ENCODE peak calls at places on chromosomes 11 and 22, in five cellular contexts. P is stimulated activated naive B cell treated with anti-CD40 and anti-IgM and Interleukin-4, amounts not matched to agents 10 μg/mL and 1 μg/mL and 100 μg/mL, for 72 hours; G is lower lobe of right lung; S is hypothalamus; L is caudate nucleus. O is an unnamed sample.

GRCh38 chr22:35703861-35704584 is 13.6 kb upstream of the APOL5 start:
- DNase-seq in P (no peak), G (no peak), S (no peak), L (no peak), O (no peak)

GRCh38 chr11:26994579-26995210 is 783 bp downstream of the FIBIN start:
- DNase-seq in P (no peak), G (peak; percentile 41), S (peak; percentile 42), L (no peak), O (no peak)

GRCh38 chr11:114237321-114238280 is 58.6 kb upstream of the NNMT start:
- DNase-seq in P (no peak), G (no peak), S (no peak), L (no peak), O (no peak)

GRCh38 chr11:126918556-126918955 is 82.0 kb downstream of the KIRREL3 start:
- DNase-seq in P (no peak), G (no peak), S (no peak), L (no peak), O (no peak)

GRCh38 chr22:44728761-44729261 is 23.6 kb upstream of the ARHGAP8 start:
- DNase-seq in P (no peak), G (no peak), S (no peak), L (no peak), O (no peak)

GRCh38 chr22:48507171-48507570 is 1320.5 kb downstream of the BRD1 start:
- DNase-seq in P (no peak), G (no peak), S (no peak), L (no peak), O (no peak)

GRCh38 chr11:69011624-69012091 is 1.4 kb downstream of the MRGPRF start:
- DNase-seq in P (no peak), G (peak; percentile 32), S (no peak), L (no peak), O (no peak)

GRCh38 chr11:70108250-70108649 is 30.1 kb downstream of the ANO1 start:
- DNase-seq in P (no peak), G (no peak), S (no peak), L (no peak), O (no peak)

GRCh38 chr11:121740902-121741301 is 288.1 kb upstream of the SORL1-AS1 start:
- DNase-seq in P (no peak), G (no peak), S (no peak), L (no peak), O (no peak)

GRCh38 chr22:39914584-39914983 is 13.7 kb downstream of the GRAP2 start:
- DNase-seq in P (no peak), G (no peak), S (no peak), L (no peak), O (no peak)

GRCh38 chr22:36769541-36769940 is 6.4 kb downstream of the IFT27 start:
- DNase-seq in P (no peak), G (no peak), S (no peak), L (no peak), O (no peak)

GRCh38 chr11:100719362-100719761 is 32.3 kb downstream of the ARHGAP42 start:
- DNase-seq in P (no peak), G (no peak), S (peak; percentile 3), L (no peak), O (no peak)

GRCh38 chr22:19137384-19138216 is 6.5 kb downstream of the TSSK2 start:
- DNase-seq in P (no peak), G (no peak), S (no peak), L (no peak), O (no peak)

GRCh38 chr22:44097263-44098020 is 73.3 kb downstream of the PARVB start:
- DNase-seq in P (no peak), G (peak; percentile 26), S (no peak), L (no peak), O (no peak)

GRCh38 chr22:22714600-22715361 is 70.4 kb downstream of the GGTLC2 start:
- DNase-seq in P (peak; percentile 27), G (no peak), S (no peak), L (no peak), O (no peak)

GRCh38 chr22:31572939-31573338 is 76.6 kb downstream of the SFI1 start:
- DNase-seq in P (no peak), G (no peak), S (no peak), L (no peak), O (no peak)

GRCh38 chr22:36332623-36333331 is 55.0 kb downstream of the MYH9 start:
- DNase-seq in P (peak; percentile 34), G (peak; percentile 61), S (no peak), L (no peak), O (no peak)

GRCh38 chr11:57072640-57073039 is 83.9 kb downstream of the OR5AK2 start:
- DNase-seq in P (no peak), G (no peak), S (no peak), L (no peak), O (no peak)

GRCh38 chr22:20968281-20968977 is 1.4 kb downstream of the AIFM3 start:
- DNase-seq in P (no peak), G (no peak), S (no peak), L (no peak), O (no peak)

O was measured in amygdala.